ENCODE peak calls at places on chromosomes 11 and 22, in seven cellular contexts. R is WTC11, W is tibial artery, N is Peyer's patch, A is lung microvascular endothelial cell, D is brain pericyte, I is T-cell. J is an unnamed sample.

GRCh38 chr11:83007477-83007876 is 64.2 kb downstream of the RAB30 start:
- DNase-seq in R (no peak), D (no peak), W (no peak), A (no peak), N (no peak), I (no peak), J (no peak)

GRCh38 chr11:113675003-113675471 is 31.1 kb downstream of the TMPRSS5 start:
- DNase-seq in A (no peak), I (no peak), N (no peak), R (no peak), D (no peak), W (no peak), J (no peak)

GRCh38 chr11:134580635-134581025 is 168.6 kb upstream of the B3GAT1 start:
- DNase-seq in I (no peak), D (no peak), N (no peak), W (no peak), R (no peak), A (no peak), J (no peak)

GRCh38 chr11:75196426-75196825 is 44.1 kb upstream of the TPBGL start:
- DNase-seq in I (no peak), W (no peak), D (no peak), R (no peak), N (peak), A (peak), J (no peak)

GRCh38 chr11:6927030-6927617 is 898 bp downstream of the ZNF215 start:
- DNase-seq in W (no peak), A (no peak), N (peak), I (no peak), R (no peak), D (no peak), J (no peak)

GRCh38 chr22:50714631-50715179 is 23.3 kb upstream of the ACR start:
- DNase-seq in D (no peak), R (no peak), W (no peak), A (no peak), N (no peak), I (no peak), J (no peak)

GRCh38 chr22:34105461-34106062 is 185.3 kb upstream of the LARGE1 start:
- DNase-seq in A (peak), R (peak), D (no peak), I (no peak), N (peak), W (peak), J (peak)

GRCh38 chr11:84714316-84714780 is 912.8 kb downstream of the DLG2 start:
- DNase-seq in R (peak), N (peak), W (no peak), A (no peak), I (peak), D (no peak), J (peak)

GRCh38 chr22:32013200-32013599 is 29.9 kb upstream of the SLC5A1 start:
- DNase-seq in W (no peak), N (no peak), A (no peak), D (no peak), R (no peak), I (no peak), J (no peak)

GRCh38 chr11:13207270-13207664 is 70.3 kb upstream of the BMAL1 start:
- DNase-seq in N (no peak), I (no peak), W (no peak), R (no peak), A (no peak), D (no peak), J (no peak)

GRCh38 chr11:78474451-78474850 is 56.8 kb upstream of the GAB2 start:
- DNase-seq in A (no peak), R (no peak), D (no peak), N (no peak), W (no peak), I (no peak), J (no peak)

GRCh38 chr22:30301995-30302809 is 12.9 kb upstream of the CASTOR1 start:
- DNase-seq in R (no peak), D (no peak), A (no peak), I (no peak), W (peak), N (peak), J (no peak)

GRCh38 chr11:118198370-118198769 is 21.9 kb upstream of the SCN2B start:
- DNase-seq in I (peak), D (no peak), R (peak), A (peak), N (peak), W (peak), J (peak)

GRCh38 chr11:19633276-19633675 is 79.4 kb upstream of the NAV2 start:
- DNase-seq in R (no peak), D (no peak), I (no peak), N (no peak), A (no peak), W (peak), J (no peak)

GRCh38 chr11:61007383-61007970 is 36.0 kb downstream of the CD6 start:
- DNase-seq in I (no peak), A (no peak), D (no peak), R (peak), N (no peak), W (no peak), J (no peak)

GRCh38 chr22:39530692-39531331 is 1.7 kb downstream of the RPS19BP1 start:
- DNase-seq in A (peak), R (no peak), N (no peak), I (peak), W (no peak), D (no peak), J (peak)

GRCh38 chr11:35553831-35554230 is 28.4 kb upstream of the PAMR1 start:
- DNase-seq in W (no peak), N (no peak), A (peak), R (no peak), I (no peak), D (peak), J (no peak)

GRCh38 chr22:41360126-41360525 is 21.6 kb upstream of the TEF start:
- DNase-seq in R (peak), N (no peak), A (no peak), D (no peak), W (no peak), I (no peak), J (no peak)

GRCh38 chr11:128052912-128053641 is 534.3 kb downstream of the ETS1 start:
- DNase-seq in R (no peak), A (peak), D (peak), N (no peak), I (no peak), W (no peak), J (no peak)

GRCh38 chr11:82733444-82734119 is at the start of gene FAM181B:
- DNase-seq in A (peak), I (peak), R (peak), W (peak), N (peak), D (no peak), J (peak)

GRCh38 chr22:23431337-23432072 is 148.6 kb downstream of the IGLL1 start:
- DNase-seq in N (no peak), W (no peak), A (no peak), R (no peak), I (no peak), D (peak), J (peak)

GRCh38 chr22:33625959-33626358 is 294.3 kb downstream of the LARGE1 start:
- DNase-seq in N (no peak), I (no peak), A (no peak), W (no peak), D (no peak), R (no peak), J (no peak)

GRCh38 chr11:135017296-135017695 is 605.3 kb upstream of the B3GAT1 start:
- DNase-seq in I (no peak), N (no peak), R (no peak), D (no peak), W (no peak), A (no peak), J (no peak)

GRCh38 chr22:37300551-37301017 is 18.3 kb downstream of the CYTH4 start:
- DNase-seq in N (peak), A (no peak), D (no peak), R (no peak), I (peak), W (peak), J (no peak)

GRCh38 chr11:45647329-45647728 is 18.1 kb downstream of the CHST1 start:
- DNase-seq in D (no peak), R (no peak), I (no peak), N (no peak), A (no peak), W (no peak), J (no peak)

GRCh38 chr11:910044-910588 is 494 bp downstream of the CHID1 start:
- DNase-seq in A (no peak), W (no peak), I (no peak), R (no peak), N (no peak), D (no peak), J (no peak)

GRCh38 chr11:62428871-62429601 is 10.2 kb downstream of the SCGB1A1 start:
- DNase-seq in N (no peak), D (no peak), I (no peak), W (no peak), R (no peak), A (no peak), J (no peak)

GRCh38 chr11:17413414-17414316 is 25.2 kb upstream of the KCNJ11 start:
- DNase-seq in W (no peak), A (no peak), I (no peak), D (no peak), R (no peak), N (no peak), J (no peak)

GRCh38 chr22:45164217-45165123 is 745 bp downstream of the NUP50 start:
- DNase-seq in R (peak), W (no peak), D (no peak), I (peak), N (no peak), A (peak), J (peak)

GRCh38 chr11:70913715-70914231 is 338.6 kb downstream of the SHANK2 start:
- DNase-seq in D (no peak), R (peak), N (peak), A (no peak), W (no peak), I (no peak), J (no peak)

GRCh38 chr22:18954333-18954732 is 18.2 kb upstream of the PRODH start:
- DNase-seq in I (peak), N (peak), W (peak), A (peak), D (no peak), R (peak), J (peak)

J was measured in WERI-Rb-1.